ENCODE peak calls at places on chromosomes 11 and 22, in five cellular contexts. B is ELF-1, F is HS-27A, A is A549, I is T-helper 9 cell. M is an unnamed sample.

GRCh38 chr11:35548925-35549561 is 23.6 kb upstream of the PAMR1 start:
- DNase-seq in B (no peak), F (no peak), A (no peak), I (no peak), M (no peak)

GRCh38 chr11:62402226-62402625 is 16.6 kb upstream of the SCGB1A1 start:
- DNase-seq in B (no peak), F (no peak), A (no peak), I (peak; percentile 31), M (no peak)

GRCh38 chr11:117903505-117904382 is 25.5 kb downstream of the TMPRSS13 start:
- DNase-seq in B (no peak), F (no peak), A (no peak), I (no peak), M (peak; percentile 36)

GRCh38 chr11:110947100-110947499 is 234.9 kb upstream of the ARHGAP20 start:
- DNase-seq in B (peak; percentile 29), F (no peak), A (no peak), I (no peak), M (peak; percentile 48)

GRCh38 chr11:73797457-73797856 is 9.8 kb downstream of the MRPL48 start:
- DNase-seq in B (no peak), F (no peak), A (no peak), I (no peak), M (no peak)

GRCh38 chr11:33669598-33670249 is 30.9 kb downstream of the C11orf91 start:
- DNase-seq in B (no peak), F (no peak), A (no peak), I (no peak), M (no peak)

GRCh38 chr11:33976351-33977199 is 75.0 kb upstream of the CAPRIN1 start:
- DNase-seq in B (no peak), F (no peak), A (no peak), I (no peak), M (no peak)

GRCh38 chr11:114259124-114259526 is 37.1 kb upstream of the NNMT start:
- DNase-seq in B (no peak), F (no peak), A (no peak), I (no peak), M (no peak)

GRCh38 chr22:24330636-24331035 is 60.0 kb downstream of the SPECC1L start:
- DNase-seq in B (no peak), F (no peak), A (no peak), I (no peak), M (no peak)

GRCh38 chr22:35353318-35353717 is 27.6 kb upstream of the HMOX1 start:
- DNase-seq in B (no peak), F (no peak), A (no peak), I (no peak), M (no peak)

GRCh38 chr11:67056640-67057409 is at the start of gene RHOD:
- DNase-seq in B (peak; percentile 37), F (no peak), A (no peak), I (peak; percentile 12), M (peak; percentile 90)

M was measured in endodermal cell.